ENCODE peak calls at places on chromosomes 4 and X, in seven cellular contexts. O, Y, L, W, X, U and M are unnamed samples.

GRCh38 chr4:8762951-8763735 is 108.5 kb downstream of the HMX1 start:
- DNase-seq in O (no peak), X (no peak), Y (no peak), U (no peak), L (no peak), W (no peak), M (no peak)

GRCh38 chr4:24557036-24558022 is 27.0 kb downstream of the DHX15 start:
- DNase-seq in W (no peak), X (no peak), L (no peak), U (no peak), O (peak; percentile 44), Y (peak; percentile 25), M (no peak)

GRCh38 chr4:112060212-112060611 is 85.0 kb upstream of the FAM241A start:
- DNase-seq in X (no peak), O (peak; percentile 46), Y (peak; percentile 67), L (no peak), W (no peak), U (no peak), M (no peak)

GRCh38 chr4:108868606-108869227 is 105.9 kb upstream of the ETNPPL start:
- DNase-seq in X (no peak), U (no peak), Y (no peak), L (no peak), O (no peak), W (no peak), M (no peak)

GRCh38 chrX:154696328-154697045 is 43.1 kb upstream of the CTAG2 start:
- DNase-seq in Y (peak; percentile 59), U (no peak), W (no peak), O (peak; percentile 33), L (no peak), X (no peak), M (no peak)

GRCh38 chr4:83386931-83387897 is 52.6 kb upstream of the HPSE start:
- DNase-seq in O (peak; percentile 79), U (no peak), L (no peak), X (no peak), W (no peak), Y (no peak), M (no peak)

GRCh38 chr4:158895797-158896442 is 127.1 kb downstream of the FNIP2 start:
- DNase-seq in L (no peak), X (no peak), Y (peak; percentile 70), W (no peak), U (no peak), O (peak; percentile 21), M (no peak)

GRCh38 chr4:156998500-156999174 is 27.0 kb upstream of the PDGFC start:
- DNase-seq in U (no peak), Y (peak; percentile 17), X (no peak), L (no peak), O (no peak), W (no peak), M (no peak)